ENCODE peak calls at places on chromosomes 11 and 22, in four cellular contexts. L, W, B and N are unnamed samples.

GRCh38 chr11:69634590-69634989 is 6.4 kb upstream of the CCND1 start:
- DNase-seq in L (no peak), W (no peak), B (no peak), N (no peak)

GRCh38 chr11:62546244-62546936 is at the start of gene AHNAK:
- DNase-seq in L (peak), W (peak), B (peak), N (peak)

GRCh38 chr11:69703711-69704507 is at the start of gene FGF19:
- DNase-seq in L (no peak), W (no peak), B (no peak), N (peak)

GRCh38 chr11:2517386-2518064 is 72.7 kb downstream of the KCNQ1 start:
- DNase-seq in L (no peak), W (no peak), B (no peak), N (no peak)

GRCh38 chr11:59918494-59918893 is 19.7 kb upstream of the OOSP1 start:
- DNase-seq in L (no peak), W (no peak), B (no peak), N (no peak)

GRCh38 chr11:91243630-91244029 is 981.0 kb upstream of the FAT3 start:
- DNase-seq in L (no peak), W (no peak), B (no peak), N (no peak)

GRCh38 chr11:68843052-68843561 is 1.4 kb upstream of the CPT1A start:
- DNase-seq in L (no peak), W (peak), B (peak), N (peak)

GRCh38 chr11:5705688-5706087 is 16.1 kb downstream of the TRIM22 start:
- DNase-seq in L (no peak), W (no peak), B (no peak), N (no peak)

GRCh38 chr11:3135491-3136440 is 29.3 kb downstream of the OSBPL5 start:
- DNase-seq in L (no peak), W (no peak), B (no peak), N (no peak)

GRCh38 chr11:61369372-61370348 is 7.5 kb downstream of the TMEM138 start:
- DNase-seq in L (no peak), W (no peak), B (no peak), N (no peak)
- TF ChIP-seq POLR2A in L (no peak), W (no peak), B (no peak), N (peak)

GRCh38 chr11:76339217-76339616 is 41.7 kb downstream of the THAP12 start:
- DNase-seq in L (no peak), W (no peak), B (peak), N (no peak)
- TF ChIP-seq POLR2A in L (no peak), W (no peak), B (no peak), N (no peak)

GRCh38 chr11:65615229-65615949 is at the start of gene PCNX3:
- DNase-seq in L (peak), W (peak), B (peak), N (peak)
- TF ChIP-seq POLR2A in L (peak), W (peak), B (peak), N (peak)

GRCh38 chr11:67379061-67380058 is 6.0 kb upstream of the CLCF1 start:
- DNase-seq in L (peak), W (peak), B (no peak), N (peak)

GRCh38 chr11:67381244-67381972 is 8.0 kb upstream of the CLCF1 start:
- DNase-seq in L (no peak), W (no peak), B (no peak), N (no peak)

GRCh38 chr11:67378544-67378943 is 5.1 kb upstream of the CLCF1 start:
- DNase-seq in L (no peak), W (no peak), B (no peak), N (no peak)

GRCh38 chr11:67384851-67385366 is 6.9 kb upstream of the RAD9A start:
- DNase-seq in L (peak), W (no peak), B (peak), N (peak)

DNA sequence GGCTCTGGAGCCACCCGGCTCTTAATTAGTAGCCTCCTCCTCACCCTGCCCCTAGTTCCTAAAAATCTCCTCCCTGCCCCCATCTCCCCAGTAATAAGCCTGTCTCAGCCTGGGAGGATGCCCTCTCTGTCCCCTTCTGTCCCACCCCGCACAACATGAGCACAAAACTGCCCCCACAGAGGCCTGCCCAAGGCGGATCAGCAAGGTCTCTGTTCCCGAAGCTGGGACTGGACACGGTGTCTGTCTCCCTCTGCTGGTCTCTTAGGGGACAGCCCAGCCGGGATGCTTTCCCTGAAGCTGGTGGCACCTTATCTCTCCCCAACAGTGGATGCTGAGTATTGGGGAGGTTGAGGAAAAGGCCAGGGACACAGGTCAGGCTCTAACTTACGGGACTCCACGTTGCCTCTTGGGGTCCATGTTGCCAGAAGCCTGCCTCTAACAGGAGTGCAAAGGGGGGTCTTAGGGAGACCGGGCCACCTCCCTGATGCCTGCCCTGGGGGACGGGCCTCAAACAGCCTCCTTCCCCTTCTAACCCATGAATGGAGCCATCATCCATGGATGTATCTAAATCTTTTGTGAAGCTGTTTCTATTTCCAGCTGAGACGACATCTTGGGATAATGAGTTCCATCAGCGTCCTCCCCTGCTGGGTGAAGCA is 9.2 kb upstream of the RAD9A start:
- DNase-seq in L (peak), W (peak), B (peak), N (peak)
- TF ChIP-seq POLR2A in L (no peak), W (no peak), B (no peak), N (no peak)

GRCh38 chr11:119121008-119121810 is at the start of gene HINFP:
- DNase-seq in L (peak), W (peak), B (peak), N (peak)

GRCh38 chr11:119126675-119127268 is 5.4 kb downstream of the HINFP start:
- DNase-seq in L (no peak), W (no peak), B (peak), N (no peak)

GRCh38 chr11:119121811-119122124 is 388 bp downstream of the HINFP start:
- DNase-seq in L (no peak), W (no peak), B (no peak), N (no peak)

GRCh38 chr11:119130662-119131061 is 9.3 kb downstream of the HINFP start:
- DNase-seq in L (no peak), W (no peak), B (no peak), N (no peak)

DNA sequence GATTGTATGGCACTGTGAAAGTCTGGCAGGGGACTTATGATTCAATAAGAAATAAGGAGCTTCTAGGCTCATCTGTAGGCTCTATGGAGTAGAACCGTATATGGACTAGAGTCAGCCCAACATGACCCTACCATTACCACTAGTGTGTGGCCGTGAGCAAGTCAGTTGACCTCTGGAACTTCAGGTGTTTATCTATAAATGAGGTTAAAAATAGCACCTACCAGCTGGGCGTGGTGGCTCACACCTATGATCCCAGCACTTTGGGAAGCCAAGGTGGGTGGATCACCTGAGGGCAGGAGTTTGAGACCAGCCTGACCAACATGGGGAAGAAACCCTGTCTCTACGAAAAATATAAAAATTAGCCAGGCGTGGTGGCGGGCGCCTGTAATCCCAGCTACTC is 4.5 kb downstream of the HINFP start:
- DNase-seq in L (no peak), W (no peak), B (no peak), N (no peak)
- TF ChIP-seq POLR2A in L (no peak), W (no peak), B (no peak), N (no peak)

GRCh38 chr22:19476023-19476422 is 3.0 kb downstream of the UFD1 start:
- DNase-seq in L (no peak), W (no peak), B (no peak), N (no peak)
- TF ChIP-seq POLR2A in L (no peak), W (no peak), B (no peak), N (no peak)

DNA sequence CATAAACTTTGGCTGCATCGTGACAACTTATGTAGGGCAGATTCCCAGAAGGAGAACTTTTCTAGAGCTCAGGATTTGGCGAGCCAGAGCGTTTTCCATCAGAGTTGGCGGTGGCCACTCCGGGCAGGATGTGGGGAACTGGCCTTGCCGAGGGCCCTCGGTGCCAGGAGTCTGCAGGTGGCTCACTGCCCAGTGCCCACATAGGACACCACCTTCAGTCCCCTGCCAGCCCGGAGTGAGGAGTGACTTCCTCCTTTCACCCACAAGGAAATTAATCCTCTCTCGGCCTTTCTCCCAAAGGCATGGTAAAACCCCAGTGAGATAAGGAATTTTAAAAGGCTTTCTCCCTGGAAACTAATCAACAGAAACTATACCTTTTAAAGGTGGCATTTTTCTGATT is 1.6 kb upstream of the LGALS2 start:
- DNase-seq in L (no peak), W (no peak), B (no peak), N (no peak)
- TF ChIP-seq POLR2A in L (no peak), W (no peak), B (no peak), N (no peak)

DNA sequence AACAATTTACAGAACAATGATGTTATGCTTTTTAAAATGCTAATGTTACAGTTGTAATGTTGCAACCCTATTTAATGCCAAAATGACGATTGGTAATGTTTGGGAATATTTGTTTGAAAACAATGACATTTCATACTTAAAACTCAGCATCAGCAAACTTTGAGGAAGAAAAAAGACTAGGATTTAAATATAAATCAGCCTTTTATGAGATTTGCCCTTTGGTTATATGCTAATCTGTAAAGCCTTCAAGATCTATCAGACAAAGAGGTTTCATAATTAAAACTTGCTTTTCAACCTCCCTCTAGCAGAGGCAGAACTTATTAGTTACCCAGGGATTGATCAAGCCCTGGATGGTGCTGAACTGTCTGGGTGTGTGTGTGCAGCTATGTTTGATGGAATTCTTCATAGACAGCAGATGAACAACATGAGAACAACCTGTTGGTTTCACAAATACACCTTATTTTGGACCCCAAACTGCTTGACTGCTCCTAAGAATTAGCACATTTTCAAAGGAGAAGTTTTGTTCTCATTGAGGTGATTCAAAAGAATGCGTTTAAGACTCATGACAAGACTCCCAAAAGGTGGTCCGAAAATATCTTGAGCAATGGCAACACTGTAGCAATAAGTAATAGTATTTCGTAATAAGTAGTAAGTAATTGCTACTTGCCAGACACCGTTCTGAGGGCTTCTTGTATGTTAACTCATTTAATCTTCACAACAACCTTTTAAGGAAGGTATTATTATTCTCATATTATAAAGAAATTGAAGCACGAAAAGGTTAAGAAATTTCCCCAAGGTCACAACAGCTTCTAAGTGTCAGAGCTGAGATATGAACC is 183.8 kb upstream of the SORL1-AS1 start:
- DNase-seq in L (no peak), W (no peak), B (no peak), N (no peak)
- TF ChIP-seq POLR2A in L (no peak), W (no peak), B (no peak), N (no peak)

GRCh38 chr11:63871962-63872832 is 33.3 kb downstream of the MARK2 start:
- DNase-seq in L (peak), W (peak), B (peak), N (peak)
- TF ChIP-seq POLR2A in L (no peak), W (no peak), B (no peak), N (no peak)